ENCODE peak calls at places on chromosomes 5 and 9, in six cellular contexts. L is endothelial cell of umbilical vein, R is GM20000, X is pancreas, S is WTC11, N is AG10803. G is an unnamed sample.

GRCh38 chr9:72292184-72292787 is 72.7 kb downstream of the ZFAND5 start:
- DNase-seq in N (peak; percentile 57), R (peak; percentile 36), L (peak; percentile 58), X (no peak), S (no peak), G (peak; percentile 35)

GRCh38 chr9:76490249-76490990 is 31.4 kb downstream of the GCNT1 start:
- DNase-seq in L (peak; percentile 60), R (no peak), X (no peak), S (no peak), N (no peak), G (no peak)

GRCh38 chr5:126168785-126169184 is 254.4 kb upstream of the GRAMD2B start:
- DNase-seq in X (no peak), L (no peak), S (no peak), N (no peak), R (no peak), G (no peak)

GRCh38 chr5:31453522-31453921 is 78.4 kb downstream of the DROSHA start:
- DNase-seq in X (no peak), R (no peak), S (no peak), L (no peak), N (no peak), G (no peak)

GRCh38 chr9:109922617-109923260 is 142.7 kb downstream of the PALM2AKAP2 start:
- DNase-seq in N (no peak), L (no peak), S (no peak), X (no peak), R (no peak), G (no peak)

GRCh38 chr9:2291980-2292704 is 277.0 kb downstream of the SMARCA2 start:
- DNase-seq in L (no peak), R (no peak), X (no peak), N (peak; percentile 69), S (no peak), G (no peak)

GRCh38 chr5:105868038-105868775 is 1802.5 kb downstream of the EFNA5 start:
- DNase-seq in R (no peak), X (no peak), L (no peak), S (no peak), N (peak; percentile 1), G (no peak)

GRCh38 chr9:105415344-105415980 is 32.4 kb upstream of the FSD1L start:
- DNase-seq in L (peak; percentile 51), S (peak; percentile 75), X (peak; percentile 18), R (peak; percentile 67), N (peak; percentile 34), G (no peak)

GRCh38 chr5:73532195-73532594 is 33.2 kb downstream of the ANKRA2 start:
- DNase-seq in S (no peak), R (no peak), X (no peak), N (no peak), L (no peak), G (no peak)

GRCh38 chr5:15993334-15993733 is 186.3 kb downstream of the MARCHF11 start:
- DNase-seq in L (peak; percentile 62), N (peak; percentile 46), X (no peak), R (no peak), S (no peak), G (peak; percentile 51)

GRCh38 chr9:79387091-79387490 is 184.7 kb upstream of the TLE4 start:
- DNase-seq in N (no peak), R (no peak), L (no peak), X (no peak), S (no peak), G (no peak)

GRCh38 chr9:83068414-83068813 is 5.5 kb upstream of the RASEF start:
- DNase-seq in S (no peak), N (no peak), L (no peak), X (no peak), R (no peak), G (no peak)

GRCh38 chr9:137366891-137367381 is 56.0 kb downstream of the EXD3 start:
- DNase-seq in X (no peak), N (no peak), R (no peak), S (peak; percentile 9), L (no peak), G (no peak)

GRCh38 chr5:134549714-134550113 is 24.2 kb downstream of the JADE2 start:
- DNase-seq in S (no peak), X (no peak), N (peak; percentile 45), L (peak; percentile 8), R (no peak), G (peak; percentile 58)

GRCh38 chr5:53073349-53073748 is 36.2 kb downstream of the MOCS2 start:
- DNase-seq in L (no peak), X (no peak), S (no peak), R (no peak), N (peak; percentile 47), G (no peak)

GRCh38 chr9:98075332-98075805 is 18.8 kb downstream of the NANS start:
- DNase-seq in S (no peak), L (peak; percentile 33), R (no peak), X (no peak), N (peak; percentile 81), G (peak; percentile 74)

DNA sequence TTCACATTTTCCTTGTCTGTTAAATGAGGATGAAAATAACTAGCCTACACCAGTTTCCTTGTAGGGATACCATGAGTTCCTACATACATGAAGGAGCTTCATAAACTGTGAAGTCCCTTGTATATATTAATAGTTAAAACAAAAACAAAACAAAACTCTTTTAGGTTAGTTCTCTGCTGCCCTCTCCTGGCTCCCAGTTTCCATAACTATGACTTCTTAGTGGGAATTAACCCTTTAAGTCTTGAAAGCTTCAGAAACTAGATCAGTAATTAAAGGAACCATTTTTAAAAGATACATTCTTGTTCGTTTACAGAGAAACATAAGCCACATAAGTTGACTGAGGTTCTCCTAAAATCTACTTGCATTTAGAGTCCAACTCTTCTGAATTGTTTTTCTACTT is 500.0 kb upstream of the C9orf72 start:
- DNase-seq in R (peak; percentile 9), X (peak; percentile 3), N (peak; percentile 52), L (peak; percentile 60), S (peak; percentile 36), G (no peak)
- TF ChIP-seq CTCF in R (no peak), X (peak; percentile 24), N (peak; percentile 65), L (peak; percentile 6), S (no peak), G (peak; percentile 48)

GRCh38 chr5:176697267-176697928 is 50.1 kb downstream of the TSPAN17 start:
- DNase-seq in R (no peak), S (no peak), N (no peak), X (no peak), L (no peak), G (no peak)
- TF ChIP-seq CTCF in R (no peak), S (no peak), N (no peak), X (no peak), L (no peak), G (no peak)

GRCh38 chr9:120711354-120711753 is 2.9 kb downstream of the MEGF9 start:
- DNase-seq in R (no peak), S (no peak), L (no peak), N (no peak), X (no peak), G (no peak)
- TF ChIP-seq CTCF in R (no peak), S (no peak), L (no peak), N (peak; percentile 27), X (no peak), G (peak; percentile 33)

GRCh38 chr9:128370367-128370751 is 815 bp upstream of the URM1 start:
- DNase-seq in R (no peak), L (no peak), X (no peak), S (no peak), N (no peak), G (no peak)
- TF ChIP-seq CTCF in R (no peak), L (no peak), X (no peak), S (no peak), N (no peak), G (no peak)

GRCh38 chr9:21889673-21890072 is 87.2 kb downstream of the MTAP start:
- DNase-seq in X (no peak), S (no peak), R (no peak), N (no peak), L (no peak), G (no peak)
- TF ChIP-seq CTCF in X (no peak), S (no peak), R (no peak), N (no peak), L (no peak), G (no peak)

DNA sequence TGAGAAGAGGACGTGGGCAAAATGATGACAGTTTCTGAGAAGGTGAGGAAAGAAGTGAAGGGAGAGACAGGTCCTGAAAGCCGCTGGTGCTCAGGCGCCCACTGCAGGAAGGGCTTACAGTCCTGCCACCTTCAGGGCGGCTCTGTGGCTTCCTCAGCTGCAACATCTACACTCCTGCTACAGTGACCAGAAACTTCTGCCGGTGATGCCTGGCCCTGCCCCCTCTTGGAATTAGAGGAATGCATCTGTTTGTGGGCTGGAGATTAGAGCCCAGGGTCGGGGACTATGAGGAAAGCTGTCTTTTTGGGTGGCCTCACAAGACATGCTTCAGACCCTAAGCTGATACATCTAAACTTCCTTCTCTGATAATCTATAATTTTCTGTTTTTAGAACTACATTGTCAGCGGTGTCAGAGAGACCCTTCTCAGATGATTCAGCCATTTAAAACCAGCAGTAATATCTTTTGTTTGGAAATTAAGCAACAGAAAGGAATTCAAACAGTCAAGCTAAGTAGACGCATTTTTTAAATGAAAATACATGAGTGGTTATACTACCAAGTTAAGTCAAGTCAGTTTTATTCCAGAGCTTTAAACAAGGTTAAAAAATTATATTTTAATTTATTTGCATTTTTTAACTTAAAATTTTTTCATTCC is 30.4 kb downstream of the PRDM6 start:
- DNase-seq in S (peak; percentile 77), R (no peak), X (no peak), N (peak; percentile 63), L (no peak), G (peak; percentile 28)
- TF ChIP-seq CTCF in S (no peak), R (no peak), X (no peak), N (peak; percentile 24), L (no peak), G (peak; percentile 29)

DNA sequence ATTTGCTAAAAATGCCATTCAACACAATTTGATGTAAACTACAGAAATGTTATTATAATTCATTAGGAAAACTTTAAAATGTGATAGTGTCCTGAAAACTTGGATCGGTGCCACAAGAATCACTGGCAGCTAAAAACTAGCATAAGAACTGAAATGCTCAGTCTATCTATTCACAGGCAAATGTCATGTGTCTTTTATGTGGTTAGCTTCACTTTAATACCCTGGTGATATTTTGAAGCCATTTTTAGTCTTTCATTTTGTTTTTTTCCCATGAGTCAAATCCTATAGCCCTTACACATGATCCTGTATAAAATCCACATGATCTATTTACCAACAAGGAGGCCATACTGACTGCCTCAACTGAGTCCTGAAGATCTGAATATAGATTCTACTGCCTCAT is 276.2 kb downstream of the NR2F1-AS1 start:
- DNase-seq in S (no peak), R (no peak), L (no peak), N (no peak), X (no peak), G (no peak)
- TF ChIP-seq CTCF in S (no peak), R (no peak), L (no peak), N (no peak), X (no peak), G (no peak)

GRCh38 chr9:96175001-96175400 is 127.0 kb downstream of the HSD17B3 start:
- DNase-seq in R (no peak), S (no peak), L (no peak), X (no peak), N (no peak), G (no peak)

GRCh38 chr9:96177719-96178028 is 124.3 kb downstream of the HSD17B3 start:
- DNase-seq in L (no peak), R (no peak), N (no peak), S (no peak), X (no peak), G (no peak)

GRCh38 chr9:96173640-96174039 is 128.3 kb downstream of the HSD17B3 start:
- DNase-seq in X (no peak), R (no peak), N (no peak), S (no peak), L (no peak), G (no peak)

GRCh38 chr9:96178153-96178552 is 123.8 kb downstream of the HSD17B3 start:
- DNase-seq in L (no peak), N (no peak), X (no peak), S (no peak), R (no peak), G (no peak)

GRCh38 chr9:96176901-96177718 is 124.9 kb downstream of the HSD17B3 start:
- DNase-seq in L (no peak), S (peak; percentile 33), R (no peak), X (no peak), N (no peak), G (no peak)
- TF ChIP-seq CTCF in L (no peak), S (no peak), R (no peak), X (no peak), N (no peak), G (no peak)

G was measured in HFFc6.